ENCODE peak calls at places on chromosomes 4 and X, in six cellular contexts. W, C, S, Z, O and X are unnamed samples.
A peak's percentile ranks its signal among the peaks of the same experiment; 100 is the strongest.

GRCh38 chr4:83629945-83630684 is 94.2 kb downstream of the GPAT3 start:
- DNase-seq in W (peak; percentile 52), C (no peak), S (no peak), Z (no peak), O (no peak), X (no peak)

GRCh38 chr4:14157262-14157661 is 529.7 kb upstream of the BOD1L1 start:
- DNase-seq in W (no peak), C (no peak), S (no peak), Z (no peak), O (no peak), X (no peak)

GRCh38 chr4:48380583-48381167 is 39.3 kb downstream of the SLAIN2 start:
- DNase-seq in W (no peak), C (no peak), S (no peak), Z (no peak), O (no peak), X (no peak)

GRCh38 chrX:21606037-21606436 is 52.1 kb downstream of the KLHL34 start:
- DNase-seq in W (no peak), C (no peak), S (no peak), Z (no peak), O (no peak), X (no peak)

GRCh38 chr4:144343143-144343755 is 202.7 kb upstream of the GYPA start:
- DNase-seq in W (no peak), C (no peak), S (no peak), Z (no peak), O (no peak), X (no peak)

GRCh38 chr4:81427605-81427922 is 44.1 kb downstream of the RASGEF1B start:
- DNase-seq in W (no peak), C (no peak), S (no peak), Z (no peak), O (no peak), X (no peak)

GRCh38 chr4:131613824-131614216 is 1535.3 kb upstream of the PCDH10 start:
- DNase-seq in W (no peak), C (no peak), S (no peak), Z (no peak), O (no peak), X (no peak)

GRCh38 chr4:16450031-16450430 is 223.8 kb upstream of the TAPT1 start:
- DNase-seq in W (no peak), C (no peak), S (no peak), Z (no peak), O (no peak), X (no peak)

GRCh38 chr4:87589531-87589930 is 18.8 kb upstream of the DSPP start:
- DNase-seq in W (no peak), C (no peak), S (no peak), Z (no peak), O (no peak), X (no peak)

GRCh38 chr4:119679251-119679650 is 50.6 kb upstream of the PDE5A start:
- DNase-seq in W (no peak), C (no peak), S (no peak), Z (no peak), O (no peak), X (no peak)

GRCh38 chr4:42865572-42866189 is 26.8 kb upstream of the GRXCR1 start:
- DNase-seq in W (peak; percentile 57), C (peak; percentile 30), S (no peak), Z (peak; percentile 39), O (peak; percentile 44), X (no peak)

GRCh38 chrX:113514906-113515305 is 674.3 kb upstream of the AMOT start:
- DNase-seq in W (no peak), C (no peak), S (no peak), Z (no peak), O (no peak), X (no peak)

GRCh38 chrX:121283921-121284320 is 236.5 kb downstream of the GLUD2 start:
- DNase-seq in W (no peak), C (no peak), S (no peak), Z (no peak), O (no peak), X (no peak)

GRCh38 chr4:2436301-2436700 is 17.5 kb downstream of the CFAP99 start:
- DNase-seq in W (no peak), C (no peak), S (no peak), Z (no peak), O (no peak), X (no peak)

GRCh38 chr4:112857461-112857860 is 192.0 kb upstream of the ANK2 start:
- DNase-seq in W (no peak), C (no peak), S (no peak), Z (no peak), O (no peak), X (peak; percentile 48)

GRCh38 chr4:17385403-17385802 is 126.5 kb downstream of the QDPR start:
- DNase-seq in W (no peak), C (peak; percentile 3), S (no peak), Z (no peak), O (no peak), X (peak; percentile 22)

GRCh38 chr4:54449999-54450398 is 207.8 kb upstream of the KIT start:
- DNase-seq in W (no peak), C (no peak), S (no peak), Z (no peak), O (no peak), X (no peak)

GRCh38 chr4:40448875-40449274 is 113.7 kb downstream of the CHRNA9 start:
- DNase-seq in W (peak; percentile 81), C (no peak), S (no peak), Z (no peak), O (no peak), X (no peak)

GRCh38 chr4:177008071-177008835 is 215.5 kb upstream of the VEGFC start:
- DNase-seq in W (no peak), C (no peak), S (no peak), Z (no peak), O (no peak), X (no peak)

GRCh38 chrX:150486011-150486410 is 82.4 kb upstream of the MTM1 start:
- DNase-seq in W (peak; percentile 59), C (peak; percentile 50), S (no peak), Z (no peak), O (peak; percentile 46), X (peak; percentile 35)

GRCh38 chr4:82913305-82913704 is 12.8 kb downstream of the THAP9 start:
- DNase-seq in W (no peak), C (no peak), S (no peak), Z (no peak), O (no peak), X (no peak)

GRCh38 chr4:73698217-73698616 is 42.2 kb upstream of the CXCL8 start:
- DNase-seq in W (peak; percentile 14), C (no peak), S (no peak), Z (no peak), O (no peak), X (peak; percentile 42)

GRCh38 chrX:13699183-13699826 is 10.4 kb downstream of the RAB9A start:
- DNase-seq in W (no peak), C (no peak), S (no peak), Z (peak; percentile 13), O (no peak), X (no peak)

GRCh38 chr4:158255727-158256324 is 45.5 kb downstream of the TMEM144 start:
- DNase-seq in W (no peak), C (peak; percentile 22), S (no peak), Z (peak; percentile 45), O (no peak), X (no peak)